ENCODE peak calls at places on chromosomes 6 and 20, in seven cellular contexts. One of them, this sample, is unnamed.

GRCh38 chr20:44702776-44703175 is 12.4 kb upstream of the CCN5 start:
- DNase-seq in retina: no peak
- DNase-seq in epithelial cell of esophagus: no peak
- DNase-seq in hepatic stellate cell: peak; percentile 91
- DNase-seq in activated gamma-delta T cell treated with anti-CD3 and anti-CD28 coated beads, Interleukin-2, amount 50 U/mL, for 16 hours: no peak
- DNase-seq in heart left ventricle: peak; percentile 88
- DNase-seq in trophoblast cell: no peak
- DNase-seq in this sample: no peak

GRCh38 chr20:58585753-58586540 is 65.1 kb upstream of the STX16 start:
- DNase-seq in retina: no peak
- DNase-seq in epithelial cell of esophagus: no peak
- DNase-seq in hepatic stellate cell: no peak
- DNase-seq in activated gamma-delta T cell treated with anti-CD3 and anti-CD28 coated beads, Interleukin-2, amount 50 U/mL, for 16 hours: no peak
- DNase-seq in heart left ventricle: no peak
- DNase-seq in trophoblast cell: no peak
- DNase-seq in this sample: no peak

GRCh38 chr20:44398303-44398702 is 42.8 kb downstream of the HNF4A start:
- DNase-seq in retina: no peak
- DNase-seq in epithelial cell of esophagus: peak; percentile 96
- DNase-seq in hepatic stellate cell: peak; percentile 37
- DNase-seq in activated gamma-delta T cell treated with anti-CD3 and anti-CD28 coated beads, Interleukin-2, amount 50 U/mL, for 16 hours: no peak
- DNase-seq in heart left ventricle: no peak
- DNase-seq in trophoblast cell: peak; percentile 94
- DNase-seq in this sample: peak; percentile 98

GRCh38 chr6:129567374-129567773 is 142.6 kb downstream of the ARHGAP18 start:
- DNase-seq in retina: no peak
- DNase-seq in epithelial cell of esophagus: peak; percentile 65
- DNase-seq in hepatic stellate cell: no peak
- DNase-seq in activated gamma-delta T cell treated with anti-CD3 and anti-CD28 coated beads, Interleukin-2, amount 50 U/mL, for 16 hours: no peak
- DNase-seq in heart left ventricle: no peak
- DNase-seq in trophoblast cell: peak; percentile 67
- DNase-seq in this sample: peak; percentile 48

GRCh38 chr20:57335392-57335791 is 5.8 kb downstream of the SPO11 start:
- DNase-seq in retina: no peak
- DNase-seq in epithelial cell of esophagus: peak; percentile 17
- DNase-seq in hepatic stellate cell: no peak
- DNase-seq in activated gamma-delta T cell treated with anti-CD3 and anti-CD28 coated beads, Interleukin-2, amount 50 U/mL, for 16 hours: no peak
- DNase-seq in heart left ventricle: no peak
- DNase-seq in trophoblast cell: peak; percentile 14
- DNase-seq in this sample: peak; percentile 17

GRCh38 chr6:157143885-157144795 is 179.2 kb downstream of the TMEM242 start:
- DNase-seq in retina: no peak
- DNase-seq in epithelial cell of esophagus: no peak
- DNase-seq in hepatic stellate cell: peak; percentile 84
- DNase-seq in activated gamma-delta T cell treated with anti-CD3 and anti-CD28 coated beads, Interleukin-2, amount 50 U/mL, for 16 hours: no peak
- DNase-seq in heart left ventricle: no peak
- DNase-seq in trophoblast cell: peak; percentile 72
- DNase-seq in this sample: no peak

GRCh38 chr20:46523696-46524328 is 10.5 kb upstream of the ZNF334 start:
- DNase-seq in retina: no peak
- DNase-seq in epithelial cell of esophagus: peak; percentile 54
- DNase-seq in hepatic stellate cell: no peak
- DNase-seq in activated gamma-delta T cell treated with anti-CD3 and anti-CD28 coated beads, Interleukin-2, amount 50 U/mL, for 16 hours: no peak
- DNase-seq in heart left ventricle: no peak
- DNase-seq in trophoblast cell: peak; percentile 34
- DNase-seq in this sample: peak; percentile 15

GRCh38 chr6:53302678-53303360 is 45.9 kb downstream of the ELOVL5 start:
- DNase-seq in retina: no peak
- DNase-seq in epithelial cell of esophagus: peak; percentile 88
- DNase-seq in hepatic stellate cell: peak; percentile 46
- DNase-seq in activated gamma-delta T cell treated with anti-CD3 and anti-CD28 coated beads, Interleukin-2, amount 50 U/mL, for 16 hours: no peak
- DNase-seq in heart left ventricle: no peak
- DNase-seq in trophoblast cell: peak; percentile 53
- DNase-seq in this sample: peak; percentile 97

GRCh38 chr20:59153355-59153681 is 10.3 kb upstream of the ZNF831 start:
- DNase-seq in retina: no peak
- DNase-seq in epithelial cell of esophagus: no peak
- DNase-seq in hepatic stellate cell: no peak
- DNase-seq in activated gamma-delta T cell treated with anti-CD3 and anti-CD28 coated beads, Interleukin-2, amount 50 U/mL, for 16 hours: no peak
- DNase-seq in heart left ventricle: peak; percentile 51
- DNase-seq in trophoblast cell: no peak
- DNase-seq in this sample: no peak

GRCh38 chr6:134240664-134241431 is 77.1 kb downstream of the SGK1 start:
- DNase-seq in retina: no peak
- DNase-seq in epithelial cell of esophagus: peak; percentile 94
- DNase-seq in hepatic stellate cell: no peak
- DNase-seq in activated gamma-delta T cell treated with anti-CD3 and anti-CD28 coated beads, Interleukin-2, amount 50 U/mL, for 16 hours: peak; percentile 71
- DNase-seq in heart left ventricle: peak; percentile 71
- DNase-seq in trophoblast cell: peak; percentile 34
- DNase-seq in this sample: peak; percentile 85

GRCh38 chr6:10420546-10421507 is 6.0 kb upstream of the TFAP2A start:
- DNase-seq in retina: peak; percentile 56
- DNase-seq in epithelial cell of esophagus: no peak
- DNase-seq in hepatic stellate cell: no peak
- DNase-seq in activated gamma-delta T cell treated with anti-CD3 and anti-CD28 coated beads, Interleukin-2, amount 50 U/mL, for 16 hours: no peak
- DNase-seq in heart left ventricle: no peak
- DNase-seq in trophoblast cell: peak; percentile 84
- DNase-seq in this sample: no peak

GRCh38 chr6:106560966-106561740 is 68.1 kb downstream of the RTN4IP1 start:
- DNase-seq in retina: no peak
- DNase-seq in epithelial cell of esophagus: peak; percentile 75
- DNase-seq in hepatic stellate cell: no peak
- DNase-seq in activated gamma-delta T cell treated with anti-CD3 and anti-CD28 coated beads, Interleukin-2, amount 50 U/mL, for 16 hours: no peak
- DNase-seq in heart left ventricle: no peak
- DNase-seq in trophoblast cell: peak; percentile 68
- DNase-seq in this sample: peak; percentile 78

GRCh38 chr6:35318200-35318844 is 20.7 kb downstream of the DEF6 start:
- DNase-seq in retina: peak; percentile 95
- DNase-seq in epithelial cell of esophagus: peak; percentile 81
- DNase-seq in hepatic stellate cell: peak; percentile 94
- DNase-seq in activated gamma-delta T cell treated with anti-CD3 and anti-CD28 coated beads, Interleukin-2, amount 50 U/mL, for 16 hours: no peak
- DNase-seq in heart left ventricle: peak; percentile 83
- DNase-seq in trophoblast cell: peak; percentile 88
- DNase-seq in this sample: peak; percentile 50

GRCh38 chr6:160391419-160392116 is 43.4 kb downstream of the SLC22A3 start:
- DNase-seq in retina: no peak
- DNase-seq in epithelial cell of esophagus: peak; percentile 95
- DNase-seq in hepatic stellate cell: no peak
- DNase-seq in activated gamma-delta T cell treated with anti-CD3 and anti-CD28 coated beads, Interleukin-2, amount 50 U/mL, for 16 hours: no peak
- DNase-seq in heart left ventricle: no peak
- DNase-seq in trophoblast cell: peak; percentile 66
- DNase-seq in this sample: peak; percentile 95

GRCh38 chr6:56752009-56752408 is 109.3 kb upstream of the DST start:
- DNase-seq in retina: no peak
- DNase-seq in epithelial cell of esophagus: peak; percentile 62
- DNase-seq in hepatic stellate cell: no peak
- DNase-seq in activated gamma-delta T cell treated with anti-CD3 and anti-CD28 coated beads, Interleukin-2, amount 50 U/mL, for 16 hours: no peak
- DNase-seq in heart left ventricle: no peak
- DNase-seq in trophoblast cell: no peak
- DNase-seq in this sample: peak; percentile 70

GRCh38 chr6:152313542-152314482 is 323.4 kb downstream of the SYNE1 start:
- DNase-seq in retina: no peak
- DNase-seq in epithelial cell of esophagus: peak; percentile 65
- DNase-seq in hepatic stellate cell: peak; percentile 40
- DNase-seq in activated gamma-delta T cell treated with anti-CD3 and anti-CD28 coated beads, Interleukin-2, amount 50 U/mL, for 16 hours: no peak
- DNase-seq in heart left ventricle: no peak
- DNase-seq in trophoblast cell: peak; percentile 90
- DNase-seq in this sample: peak; percentile 71

GRCh38 chr6:154986787-154987235 is 8.3 kb upstream of the TIAM2 start:
- DNase-seq in retina: no peak
- DNase-seq in epithelial cell of esophagus: no peak
- DNase-seq in hepatic stellate cell: no peak
- DNase-seq in activated gamma-delta T cell treated with anti-CD3 and anti-CD28 coated beads, Interleukin-2, amount 50 U/mL, for 16 hours: no peak
- DNase-seq in heart left ventricle: no peak
- DNase-seq in trophoblast cell: no peak
- DNase-seq in this sample: no peak

GRCh38 chr6:152161501-152161900 is 354.0 kb downstream of the ESR1 start:
- DNase-seq in retina: no peak
- DNase-seq in epithelial cell of esophagus: peak; percentile 40
- DNase-seq in hepatic stellate cell: no peak
- DNase-seq in activated gamma-delta T cell treated with anti-CD3 and anti-CD28 coated beads, Interleukin-2, amount 50 U/mL, for 16 hours: no peak
- DNase-seq in heart left ventricle: no peak
- DNase-seq in trophoblast cell: no peak
- DNase-seq in this sample: peak; percentile 46

GRCh38 chr20:1369970-1370369 is 22.9 kb downstream of the FKBP1A start:
- DNase-seq in retina: no peak
- DNase-seq in epithelial cell of esophagus: no peak
- DNase-seq in hepatic stellate cell: no peak
- DNase-seq in activated gamma-delta T cell treated with anti-CD3 and anti-CD28 coated beads, Interleukin-2, amount 50 U/mL, for 16 hours: no peak
- DNase-seq in heart left ventricle: no peak
- DNase-seq in trophoblast cell: no peak
- DNase-seq in this sample: no peak

GRCh38 chr6:33691456-33692077 is 19.9 kb downstream of the UQCC2 start:
- DNase-seq in retina: no peak
- DNase-seq in epithelial cell of esophagus: no peak
- DNase-seq in hepatic stellate cell: no peak
- DNase-seq in activated gamma-delta T cell treated with anti-CD3 and anti-CD28 coated beads, Interleukin-2, amount 50 U/mL, for 16 hours: no peak
- DNase-seq in heart left ventricle: no peak
- DNase-seq in trophoblast cell: no peak
- DNase-seq in this sample: no peak

GRCh38 chr20:25076731-25077609 is 5.0 kb downstream of the VSX1 start:
- DNase-seq in retina: no peak
- DNase-seq in epithelial cell of esophagus: peak; percentile 70
- DNase-seq in hepatic stellate cell: no peak
- DNase-seq in activated gamma-delta T cell treated with anti-CD3 and anti-CD28 coated beads, Interleukin-2, amount 50 U/mL, for 16 hours: no peak
- DNase-seq in heart left ventricle: no peak
- DNase-seq in trophoblast cell: peak; percentile 52
- DNase-seq in this sample: peak; percentile 65

GRCh38 chr6:16318953-16319720 is 80.8 kb downstream of the GMPR start:
- DNase-seq in retina: no peak
- DNase-seq in epithelial cell of esophagus: no peak
- DNase-seq in hepatic stellate cell: no peak
- DNase-seq in activated gamma-delta T cell treated with anti-CD3 and anti-CD28 coated beads, Interleukin-2, amount 50 U/mL, for 16 hours: no peak
- DNase-seq in heart left ventricle: no peak
- DNase-seq in trophoblast cell: no peak
- DNase-seq in this sample: no peak

GRCh38 chr6:168035098-168035660 is 37.7 kb downstream of the KIF25 start:
- DNase-seq in retina: peak; percentile 72
- DNase-seq in epithelial cell of esophagus: peak; percentile 43
- DNase-seq in hepatic stellate cell: peak; percentile 64
- DNase-seq in activated gamma-delta T cell treated with anti-CD3 and anti-CD28 coated beads, Interleukin-2, amount 50 U/mL, for 16 hours: no peak
- DNase-seq in heart left ventricle: peak; percentile 83
- DNase-seq in trophoblast cell: peak; percentile 71
- DNase-seq in this sample: no peak

GRCh38 chr6:21582651-21583050 is 10.9 kb upstream of the SOX4 start:
- DNase-seq in retina: no peak
- DNase-seq in epithelial cell of esophagus: peak; percentile 61
- DNase-seq in hepatic stellate cell: no peak
- DNase-seq in activated gamma-delta T cell treated with anti-CD3 and anti-CD28 coated beads, Interleukin-2, amount 50 U/mL, for 16 hours: no peak
- DNase-seq in heart left ventricle: no peak
- DNase-seq in trophoblast cell: no peak
- DNase-seq in this sample: peak; percentile 70

GRCh38 chr6:76839505-76839904 is 623.8 kb downstream of the HTR1B start:
- DNase-seq in retina: no peak
- DNase-seq in epithelial cell of esophagus: no peak
- DNase-seq in hepatic stellate cell: no peak
- DNase-seq in activated gamma-delta T cell treated with anti-CD3 and anti-CD28 coated beads, Interleukin-2, amount 50 U/mL, for 16 hours: no peak
- DNase-seq in heart left ventricle: no peak
- DNase-seq in trophoblast cell: no peak
- DNase-seq in this sample: no peak

GRCh38 chr6:108578595-108579038 is 17.9 kb downstream of the FOXO3 start:
- DNase-seq in retina: no peak
- DNase-seq in epithelial cell of esophagus: peak; percentile 36
- DNase-seq in hepatic stellate cell: peak; percentile 71
- DNase-seq in activated gamma-delta T cell treated with anti-CD3 and anti-CD28 coated beads, Interleukin-2, amount 50 U/mL, for 16 hours: no peak
- DNase-seq in heart left ventricle: no peak
- DNase-seq in trophoblast cell: peak; percentile 94
- DNase-seq in this sample: no peak

GRCh38 chr6:157368359-157369049 is 12.5 kb upstream of the ZDHHC14 start:
- DNase-seq in retina: no peak
- DNase-seq in epithelial cell of esophagus: no peak
- DNase-seq in hepatic stellate cell: no peak
- DNase-seq in activated gamma-delta T cell treated with anti-CD3 and anti-CD28 coated beads, Interleukin-2, amount 50 U/mL, for 16 hours: no peak
- DNase-seq in heart left ventricle: no peak
- DNase-seq in trophoblast cell: no peak
- DNase-seq in this sample: no peak

GRCh38 chr6:13307508-13307995 is 20.8 kb downstream of the TBC1D7 start:
- DNase-seq in retina: no peak
- DNase-seq in epithelial cell of esophagus: peak; percentile 93
- DNase-seq in hepatic stellate cell: no peak
- DNase-seq in activated gamma-delta T cell treated with anti-CD3 and anti-CD28 coated beads, Interleukin-2, amount 50 U/mL, for 16 hours: no peak
- DNase-seq in heart left ventricle: no peak
- DNase-seq in trophoblast cell: peak; percentile 33
- DNase-seq in this sample: peak; percentile 99

GRCh38 chr6:32685603-32686002 is 19.1 kb upstream of the HLA-DQB1 start:
- DNase-seq in retina: no peak
- DNase-seq in epithelial cell of esophagus: no peak
- DNase-seq in hepatic stellate cell: no peak
- DNase-seq in activated gamma-delta T cell treated with anti-CD3 and anti-CD28 coated beads, Interleukin-2, amount 50 U/mL, for 16 hours: peak; percentile 24
- DNase-seq in heart left ventricle: no peak
- DNase-seq in trophoblast cell: peak; percentile 22
- DNase-seq in this sample: peak; percentile 39

GRCh38 chr20:51346686-51347485 is 195.6 kb downstream of the NFATC2 start:
- DNase-seq in retina: no peak
- DNase-seq in epithelial cell of esophagus: peak; percentile 82
- DNase-seq in hepatic stellate cell: no peak
- DNase-seq in activated gamma-delta T cell treated with anti-CD3 and anti-CD28 coated beads, Interleukin-2, amount 50 U/mL, for 16 hours: no peak
- DNase-seq in heart left ventricle: no peak
- DNase-seq in trophoblast cell: peak; percentile 43
- DNase-seq in this sample: peak; percentile 69